ENCODE peak calls at places on chromosome 1, in four cellular contexts. V is NCI-H1092 treated with DMSO at 0.1 percent for 48 hours, L is lung, X is HFF-Myc. F is an unnamed sample.

GRCh38 chr1:109112652-109113285 is 1.1 kb upstream of the ELAPOR1 start:
- DNase-seq in V (peak; percentile 90), L (peak; percentile 94), X (peak; percentile 68), F (peak; percentile 95)

GRCh38 chr1:50368179-50369007 is 54.9 kb downstream of the DMRTA2 start:
- DNase-seq in V (peak; percentile 59), L (peak; percentile 38), X (no peak), F (peak; percentile 36)

GRCh38 chr1:48761986-48762385 is 14.7 kb downstream of the BEND5 start:
- DNase-seq in V (no peak), L (no peak), X (no peak), F (no peak)

GRCh38 chr1:53663525-53664300 is 75.3 kb downstream of the GLIS1 start:
- DNase-seq in V (no peak), L (no peak), X (no peak), F (no peak)

GRCh38 chr1:5585256-5585655 is 407.0 kb downstream of the NPHP4 start:
- DNase-seq in V (no peak), L (peak; percentile 3), X (no peak), F (no peak)

GRCh38 chr1:103160281-103160680 is 52.0 kb upstream of the COL11A1 start:
- DNase-seq in V (no peak), L (no peak), X (no peak), F (no peak)

GRCh38 chr1:24705260-24706073 is 39.8 kb upstream of the CLIC4 start:
- DNase-seq in V (peak; percentile 99), L (peak; percentile 81), X (no peak), F (peak; percentile 93)

GRCh38 chr1:247857069-247857985 is at the start of gene TRIM58:
- DNase-seq in V (no peak), L (no peak), X (no peak), F (peak; percentile 49)

GRCh38 chr1:107272321-107272720 is 131.5 kb downstream of the NTNG1 start:
- DNase-seq in V (no peak), L (no peak), X (no peak), F (no peak)

GRCh38 chr1:30512253-30512921 is 211.0 kb downstream of the MATN1 start:
- DNase-seq in V (no peak), L (no peak), X (no peak), F (no peak)

GRCh38 chr1:248813546-248813945 is 12.2 kb downstream of the SH3BP5L start:
- DNase-seq in V (no peak), L (no peak), X (no peak), F (no peak)

GRCh38 chr1:163202833-163203451 is at the start of gene RGS5:
- DNase-seq in V (no peak), L (no peak), X (no peak), F (no peak)

GRCh38 chr1:28601696-28602095 is 9.6 kb downstream of the RAB42 start:
- DNase-seq in V (no peak), L (no peak), X (peak; percentile 60), F (no peak)

GRCh38 chr1:20366766-20367602 is 76.3 kb downstream of the VWA5B1 start:
- DNase-seq in V (peak; percentile 73), L (no peak), X (peak; percentile 6), F (peak; percentile 85)

GRCh38 chr1:151828931-151829330 is 2.7 kb downstream of the RORC start:
- DNase-seq in V (no peak), L (no peak), X (no peak), F (no peak)

GRCh38 chr1:77143529-77144121 is 75.6 kb downstream of the PIGK start:
- DNase-seq in V (peak; percentile 4), L (no peak), X (no peak), F (no peak)

GRCh38 chr1:145720556-145720877 is 1.2 kb downstream of the CD160 start:
- DNase-seq in V (no peak), L (no peak), X (no peak), F (no peak)

GRCh38 chr1:41479000-41479807 is 5.3 kb downstream of the EDN2 start:
- DNase-seq in V (peak; percentile 17), L (no peak), X (no peak), F (no peak)

F was measured in head of caudate nucleus.